ENCODE peak calls at places on chromosomes 11 and 22, in nine cellular contexts. O is nucleus accumbens, C is osteocyte, X is HTR-8/SVneo, G is pons, H is GM03348, Z is heart left ventricle, I is kidney, L is foreskin fibroblast. K is an unnamed sample.

GRCh38 chr11:1631066-1631568 is 1.5 kb downstream of the KRTAP5-5 start:
- DNase-seq in O (no peak), C (no peak), X (no peak), G (no peak), H (no peak), Z (no peak), I (peak; percentile 40), L (no peak), K (no peak)

GRCh38 chr11:3120071-3120792 is 44.9 kb downstream of the OSBPL5 start:
- DNase-seq in O (no peak), C (no peak), X (no peak), G (no peak), H (no peak), Z (peak; percentile 51), I (peak; percentile 69), L (no peak), K (peak; percentile 31)

GRCh38 chr11:46666982-46667590 is 33.3 kb downstream of the ARHGAP1 start:
- DNase-seq in O (no peak), C (no peak), X (no peak), G (no peak), H (no peak), Z (no peak), I (no peak), L (no peak), K (no peak)

GRCh38 chr11:112656772-112657428 is 304.3 kb upstream of the NCAM1 start:
- DNase-seq in O (no peak), C (no peak), X (peak; percentile 5), G (peak; percentile 32), H (peak; percentile 76), Z (no peak), I (no peak), L (peak; percentile 78), K (no peak)

GRCh38 chr11:73187854-73188253 is 30.2 kb upstream of the P2RY2 start:
- DNase-seq in O (no peak), C (no peak), X (no peak), G (no peak), H (no peak), Z (no peak), I (no peak), L (no peak), K (no peak)

GRCh38 chr22:18145676-18146388 is 4.1 kb upstream of the USP18 start:
- DNase-seq in O (no peak), C (no peak), X (no peak), G (no peak), H (no peak), Z (no peak), I (no peak), L (no peak), K (no peak)

GRCh38 chr11:27456140-27456801 is 16.3 kb downstream of the LGR4 start:
- DNase-seq in O (no peak), C (no peak), X (no peak), G (no peak), H (peak; percentile 51), Z (no peak), I (no peak), L (peak; percentile 48), K (no peak)

GRCh38 chr11:60939828-60940227 is 12.1 kb downstream of the SLC15A3 start:
- DNase-seq in O (no peak), C (no peak), X (no peak), G (no peak), H (no peak), Z (no peak), I (no peak), L (no peak), K (no peak)

GRCh38 chr22:47190276-47190956 is 428.0 kb downstream of the TBC1D22A start:
- DNase-seq in O (no peak), C (peak; percentile 73), X (no peak), G (no peak), H (no peak), Z (peak; percentile 48), I (peak; percentile 65), L (no peak), K (peak; percentile 13)

GRCh38 chr11:65701686-65702085 is 10.4 kb upstream of the KAT5 start:
- DNase-seq in O (no peak), C (no peak), X (no peak), G (no peak), H (no peak), Z (no peak), I (no peak), L (no peak), K (no peak)

GRCh38 chr11:65274734-65275682 is 13.2 kb downstream of the POLA2 start:
- DNase-seq in O (peak; percentile 61), C (peak; percentile 91), X (peak; percentile 76), G (peak; percentile 91), H (peak; percentile 84), Z (peak; percentile 72), I (peak; percentile 72), L (peak; percentile 95), K (peak; percentile 75)

GRCh38 chr11:9535189-9535781 is 38.2 kb upstream of the WEE1 start:
- DNase-seq in O (peak; percentile 33), C (no peak), X (peak; percentile 55), G (peak; percentile 34), H (peak; percentile 76), Z (peak; percentile 88), I (no peak), L (peak; percentile 93), K (peak; percentile 54)

GRCh38 chr11:105189586-105189985 is 50.0 kb upstream of the CARD18 start:
- DNase-seq in O (no peak), C (no peak), X (no peak), G (no peak), H (peak; percentile 18), Z (no peak), I (no peak), L (peak; percentile 32), K (no peak)